ENCODE peak calls at places on chromosome 15, in seven cellular contexts. R, J, D, O, V, B and M are unnamed samples.

GRCh38 chr15:96330064-96330449 is 443 bp upstream of the NR2F2 start:
- DNase-seq in R (no peak), J (no peak), D (peak; percentile 85), O (no peak), V (no peak), B (no peak), M (peak; percentile 53)

GRCh38 chr15:69346112-69346511 is 47.4 kb downstream of the PAQR5 start:
- DNase-seq in R (no peak), J (no peak), D (peak; percentile 42), O (no peak), V (no peak), B (no peak), M (no peak)

GRCh38 chr15:49199666-49200065 is 29.6 kb downstream of the GALK2 start:
- DNase-seq in R (no peak), J (no peak), D (no peak), O (no peak), V (no peak), B (no peak), M (no peak)

GRCh38 chr15:63447277-63447676 is 57.1 kb upstream of the USP3 start:
- DNase-seq in R (no peak), J (no peak), D (no peak), O (no peak), V (no peak), B (no peak), M (no peak)

GRCh38 chr15:100340721-100341661 is 784 bp downstream of the ADAMTS17 start:
- DNase-seq in R (peak; percentile 54), J (no peak), D (no peak), O (no peak), V (no peak), B (no peak), M (peak; percentile 27)

GRCh38 chr15:22884344-22884743 is 45.9 kb downstream of the NIPA2 start:
- DNase-seq in R (no peak), J (no peak), D (no peak), O (no peak), V (no peak), B (no peak), M (peak; percentile 16)

GRCh38 chr15:76337047-76337738 is 620 bp downstream of the ISL2 start:
- DNase-seq in R (no peak), J (no peak), D (no peak), O (no peak), V (no peak), B (no peak), M (no peak)

GRCh38 chr15:101157721-101158120 is 94.1 kb downstream of the CHSY1 start:
- DNase-seq in R (no peak), J (no peak), D (no peak), O (no peak), V (no peak), B (no peak), M (no peak)

GRCh38 chr15:50916395-50916794 is 7.9 kb downstream of the AP4E1 start:
- DNase-seq in R (peak; percentile 12), J (no peak), D (no peak), O (no peak), V (no peak), B (no peak), M (no peak)
- H3K27ac ChIP-seq in R (peak overlapping the region; percentile 48), J (no peak overlapping the region), D (no peak overlapping the region), O (no peak overlapping the region), V (no peak overlapping the region), B (no peak overlapping the region), M (no peak overlapping the region)

DNA sequence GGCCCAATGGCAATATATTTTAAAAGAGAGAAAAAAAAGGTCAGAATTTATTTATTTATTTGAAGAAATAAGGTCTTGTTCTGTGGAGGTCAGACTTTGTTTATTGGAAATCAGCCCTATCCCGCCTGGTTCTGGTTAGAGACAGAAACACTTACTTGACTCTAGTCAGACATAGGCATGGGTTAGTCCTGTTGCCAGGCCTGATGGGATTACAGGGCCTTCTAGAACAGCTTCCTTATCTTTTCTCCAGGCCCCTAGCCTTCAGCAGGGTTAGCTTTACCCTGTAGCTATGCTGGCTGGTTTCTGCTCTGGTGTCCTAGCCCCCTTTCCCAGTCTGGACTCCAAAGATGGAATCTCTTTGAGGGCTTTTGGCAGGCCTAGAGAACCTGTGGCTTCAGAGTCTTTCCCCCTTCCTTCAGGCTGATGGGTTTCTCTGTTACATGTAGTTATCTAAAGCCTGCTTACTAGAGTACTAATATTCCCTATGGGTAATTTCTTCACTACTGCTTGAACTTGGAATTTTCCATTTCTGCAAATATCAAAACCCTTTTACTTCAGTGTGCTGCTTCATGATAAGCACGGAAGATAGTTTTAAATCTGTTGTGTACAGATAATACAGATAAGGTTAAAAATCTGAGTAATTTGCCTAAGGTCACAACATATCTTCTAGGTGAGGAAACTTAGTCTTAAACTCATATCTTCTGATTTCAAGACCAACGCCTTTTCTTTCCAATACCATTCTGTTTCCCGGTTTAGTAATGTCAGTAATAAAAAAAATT is 10.6 kb downstream of the IREB2 start:
- DNase-seq in R (no peak), J (no peak), D (no peak), O (no peak), V (no peak), B (no peak), M (no peak)
- H3K36me3 ChIP-seq in R (no peaks in the 10 kb centered on the region), J (peaks cover 8% of the 10 kb centered on the region), D (peaks cover 12% of the 10 kb centered on the region), O (peaks cover 3% of the 10 kb centered on the region), V (peaks cover 11% of the 10 kb centered on the region), B (peaks cover 12% of the 10 kb centered on the region), M (peaks cover 40% of the 10 kb centered on the region)

DNA sequence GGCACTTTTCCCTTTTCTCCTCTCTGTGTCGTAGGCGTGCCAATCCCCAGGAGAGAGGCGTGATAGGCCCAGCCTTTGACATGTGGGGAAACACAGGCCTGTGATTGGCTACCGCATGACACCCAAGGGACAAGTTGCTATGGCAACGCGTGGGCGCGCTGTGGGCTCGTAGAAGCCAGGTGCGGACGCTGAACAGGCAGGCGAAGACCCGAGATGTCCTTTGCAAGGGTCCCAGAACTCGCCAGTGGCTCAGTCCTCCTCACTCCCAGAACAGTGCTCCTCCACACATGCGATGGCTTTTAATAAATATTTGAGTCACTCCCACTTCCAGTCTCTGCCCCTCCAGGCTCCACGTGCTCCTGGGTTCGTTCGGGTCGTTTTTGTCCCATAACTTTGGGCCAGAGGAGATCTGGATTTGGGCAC is 4.2 kb downstream of the SLC51B start:
- DNase-seq in R (peak; percentile 92), J (peak; percentile 96), D (peak; percentile 92), O (peak; percentile 46), V (peak; percentile 65), B (peak; percentile 75), M (peak; percentile 90)
- H3K27ac ChIP-seq in R (no peak overlapping the region), J (no peak overlapping the region), D (peak overlapping the region; percentile 13), O (no peak overlapping the region), V (no peak overlapping the region), B (no peak overlapping the region), M (no peak overlapping the region)

GRCh38 chr15:92960996-92961681 is 61.0 kb downstream of the CHD2 start:
- DNase-seq in R (no peak), J (no peak), D (no peak), O (no peak), V (no peak), B (no peak), M (no peak)
- H3K36me3 ChIP-seq in R (peaks cover 7% of the 10 kb centered on the region), J (peaks cover 46% of the 10 kb centered on the region), D (peaks cover 1% of the 10 kb centered on the region), O (peaks cover 10% of the 10 kb centered on the region), V (peaks cover 59% of the 10 kb centered on the region), B (peaks cover 61% of the 10 kb centered on the region), M (peaks cover 91% of the 10 kb centered on the region)

DNA sequence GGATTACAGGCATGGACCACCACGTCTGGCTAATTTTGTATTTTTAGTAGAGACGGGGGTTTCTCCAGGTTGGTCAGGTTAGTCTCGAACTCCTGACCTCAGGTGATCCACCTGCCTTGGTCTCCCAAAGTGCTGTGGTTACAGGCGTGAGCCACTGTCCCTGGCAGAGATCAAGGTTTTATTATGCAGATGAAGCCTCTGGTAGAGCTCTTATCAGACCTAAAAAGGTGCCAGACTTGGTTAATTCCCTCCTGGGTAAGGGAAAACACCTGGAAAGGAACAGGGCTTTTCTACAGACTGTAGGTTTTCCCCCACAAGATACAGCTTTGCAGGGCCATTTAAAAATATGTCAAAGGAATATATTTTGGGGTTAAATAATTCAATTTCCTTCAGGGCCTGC is 2.1 kb upstream of the BLOC1S6 start:
- DNase-seq in R (no peak), J (no peak), D (no peak), O (no peak), V (no peak), B (no peak), M (no peak)
- H3K27ac ChIP-seq in R (peak overlapping the region; percentile 98), J (no peak overlapping the region), D (no peak overlapping the region), O (no peak overlapping the region), V (no peak overlapping the region), B (no peak overlapping the region), M (no peak overlapping the region)

GRCh38 chr15:55186331-55186730 is 10.4 kb downstream of the RSL24D1 start:
- DNase-seq in R (no peak), J (no peak), D (no peak), O (no peak), V (no peak), B (no peak), M (no peak)
- H3K36me3 ChIP-seq in R (no peaks in the 10 kb centered on the region), J (peaks cover 59% of the 10 kb centered on the region), D (peaks cover 4% of the 10 kb centered on the region), O (peaks cover 28% of the 10 kb centered on the region), V (peaks cover 66% of the 10 kb centered on the region), B (peaks cover 62% of the 10 kb centered on the region), M (peaks cover 86% of the 10 kb centered on the region)